ENCODE peak calls at places on chromosomes 3 and 15, in seven cellular contexts. C is fibroblast of mammary gland, S is heart right ventricle, R is spleen, X is A549, P is stomach, O is nephron progenitor cell. F is an unnamed sample.

GRCh38 chr3:171173732-171174131 is 147.2 kb upstream of the SLC2A2 start:
- DNase-seq in C (no peak), P (no peak), X (no peak), R (peak), S (no peak), O (no peak), F (no peak)

GRCh38 chr15:62899090-62899493 is 143.5 kb upstream of the TPM1 start:
- DNase-seq in R (no peak), O (no peak), X (no peak), P (no peak), S (peak), C (no peak), F (no peak)

GRCh38 chr3:115254492-115255196 is 107.6 kb upstream of the ZBTB20 start:
- DNase-seq in C (no peak), S (peak), O (peak), R (peak), X (no peak), P (no peak), F (no peak)

GRCh38 chr3:72844436-72844999 is 3.7 kb downstream of the SHQ1 start:
- DNase-seq in C (peak), R (no peak), O (no peak), P (no peak), X (no peak), S (no peak), F (no peak)

GRCh38 chr3:120472121-120472844 is 21.5 kb upstream of the FSTL1 start:
- DNase-seq in S (no peak), O (no peak), R (no peak), C (no peak), P (no peak), X (no peak), F (no peak)

GRCh38 chr3:117287602-117288001 is 578.0 kb downstream of the TUSC7 start:
- DNase-seq in P (no peak), S (no peak), O (no peak), C (no peak), X (no peak), R (no peak), F (no peak)

GRCh38 chr3:12948891-12949711 is 107.7 kb upstream of the RPL32 start:
- DNase-seq in O (no peak), S (no peak), C (peak), P (no peak), X (no peak), R (no peak), F (no peak)

GRCh38 chr3:7964899-7965298 is 536.7 kb upstream of the LMCD1 start:
- DNase-seq in S (no peak), P (no peak), X (no peak), C (no peak), O (no peak), R (no peak), F (no peak)

GRCh38 chr15:83446904-83447708 is at the start of gene SH3GL3:
- DNase-seq in P (peak), X (peak), C (peak), R (peak), S (peak), O (peak), F (peak)

GRCh38 chr3:124032351-124032880 is 40.5 kb upstream of the ROPN1 start:
- DNase-seq in P (no peak), C (peak), O (peak), S (peak), R (no peak), X (peak), F (peak)

GRCh38 chr15:52438047-52438446 is 90.6 kb downstream of the MYO5A start:
- DNase-seq in X (no peak), R (no peak), S (no peak), O (no peak), P (no peak), C (no peak), F (no peak)

GRCh38 chr3:103365467-103365866 is 930.7 kb downstream of the ZPLD1 start:
- DNase-seq in P (no peak), C (no peak), R (no peak), O (no peak), X (no peak), S (no peak), F (no peak)

GRCh38 chr3:126295407-126295939 is 61.7 kb downstream of the KLF15 start:
- DNase-seq in P (no peak), R (peak), X (no peak), S (no peak), C (no peak), O (no peak), F (no peak)

GRCh38 chr3:178443634-178444033 is 92.6 kb upstream of the KCNMB2 start:
- DNase-seq in S (no peak), P (no peak), O (no peak), C (peak), X (no peak), R (no peak), F (no peak)

DNA sequence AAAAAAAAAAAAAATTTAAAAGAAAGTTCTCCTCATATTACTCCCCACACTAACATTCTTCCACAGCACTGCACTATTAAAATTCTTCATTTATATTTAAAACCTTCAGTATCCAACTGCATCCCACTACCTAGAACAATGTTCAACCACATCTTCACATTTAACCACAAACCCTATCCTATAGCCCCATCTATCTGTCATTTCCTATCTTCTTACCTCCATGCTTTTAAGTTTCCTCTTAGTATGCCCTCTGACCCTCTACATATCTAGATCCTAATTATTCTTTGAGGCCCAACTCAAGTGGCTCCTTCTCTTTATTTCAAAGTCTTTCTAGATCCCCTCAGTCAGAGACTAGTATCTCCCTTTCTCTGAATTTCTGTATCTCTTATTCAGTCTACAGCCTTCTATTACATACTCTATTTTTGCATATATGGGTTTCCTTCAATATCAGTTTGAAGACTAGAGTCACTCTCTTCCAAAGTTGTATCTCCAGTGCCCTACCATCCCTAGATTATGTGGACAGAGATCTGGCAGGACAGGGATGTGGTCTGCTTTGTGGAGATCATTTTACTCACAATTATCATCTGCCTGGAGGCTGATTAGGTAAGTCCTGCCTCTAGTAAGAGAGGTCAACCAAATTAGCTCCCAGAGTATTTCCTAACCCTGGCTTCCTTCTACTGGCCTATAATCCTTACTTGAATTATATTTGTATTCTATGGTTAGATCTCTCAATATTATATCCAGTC is 1.4 kb downstream of the CIAO2A start:
- DNase-seq in S (no peak), P (no peak), C (no peak), X (no peak), R (no peak), O (no peak), F (no peak)
- TF ChIP-seq CTCF in S (no peak), P (no peak), C (peak), X (peak), R (peak), O (no peak), F (peak)

GRCh38 chr3:43161684-43162512 is 56.0 kb upstream of the POMGNT2 start:
- DNase-seq in O (no peak), C (peak), P (no peak), S (no peak), R (no peak), X (no peak), F (no peak)
- TF ChIP-seq CTCF in O (peak), C (peak), P (peak), S (peak), R (peak), X (no peak), F (peak)

GRCh38 chr15:72838311-72838731 is 54.8 kb upstream of the ADPGK start:
- DNase-seq in S (no peak), P (no peak), X (no peak), R (no peak), O (no peak), C (peak), F (no peak)

GRCh38 chr15:72836676-72837325 is 53.2 kb upstream of the ADPGK start:
- DNase-seq in C (no peak), S (no peak), O (no peak), P (no peak), X (no peak), R (no peak), F (no peak)

DNA sequence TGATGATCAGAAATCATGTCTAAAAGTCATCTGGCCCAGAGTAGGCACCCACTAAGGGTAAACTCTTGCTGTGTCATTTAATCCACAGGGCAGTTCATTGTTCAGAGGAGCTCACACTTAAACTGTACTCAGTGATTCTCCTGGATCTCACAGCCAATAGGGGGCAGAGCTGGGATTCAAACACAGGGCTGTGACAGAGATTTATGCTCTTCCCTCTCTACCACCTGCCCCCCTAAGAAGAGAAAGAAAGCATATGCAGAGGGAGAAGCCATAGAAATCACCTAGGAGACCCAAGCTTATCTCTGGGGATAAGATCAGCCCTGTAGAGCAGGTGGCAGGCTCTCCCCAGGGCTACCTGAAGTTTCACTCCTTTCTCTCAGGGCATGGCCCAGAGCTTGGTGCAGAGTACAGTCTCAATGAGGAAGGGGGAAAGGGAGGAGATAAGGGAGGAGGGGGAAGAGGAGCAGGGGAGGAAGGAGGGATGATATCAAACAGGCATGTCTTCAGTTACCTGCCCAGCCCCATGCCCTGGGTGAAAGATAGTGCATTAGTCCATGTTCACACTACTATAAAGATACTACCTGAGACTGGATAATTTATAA is 51.8 kb upstream of the ADPGK start:
- DNase-seq in C (peak), R (no peak), P (no peak), O (no peak), S (no peak), X (no peak), F (no peak)
- TF ChIP-seq CTCF in C (peak), R (no peak), P (no peak), O (no peak), S (no peak), X (peak), F (peak)

DNA sequence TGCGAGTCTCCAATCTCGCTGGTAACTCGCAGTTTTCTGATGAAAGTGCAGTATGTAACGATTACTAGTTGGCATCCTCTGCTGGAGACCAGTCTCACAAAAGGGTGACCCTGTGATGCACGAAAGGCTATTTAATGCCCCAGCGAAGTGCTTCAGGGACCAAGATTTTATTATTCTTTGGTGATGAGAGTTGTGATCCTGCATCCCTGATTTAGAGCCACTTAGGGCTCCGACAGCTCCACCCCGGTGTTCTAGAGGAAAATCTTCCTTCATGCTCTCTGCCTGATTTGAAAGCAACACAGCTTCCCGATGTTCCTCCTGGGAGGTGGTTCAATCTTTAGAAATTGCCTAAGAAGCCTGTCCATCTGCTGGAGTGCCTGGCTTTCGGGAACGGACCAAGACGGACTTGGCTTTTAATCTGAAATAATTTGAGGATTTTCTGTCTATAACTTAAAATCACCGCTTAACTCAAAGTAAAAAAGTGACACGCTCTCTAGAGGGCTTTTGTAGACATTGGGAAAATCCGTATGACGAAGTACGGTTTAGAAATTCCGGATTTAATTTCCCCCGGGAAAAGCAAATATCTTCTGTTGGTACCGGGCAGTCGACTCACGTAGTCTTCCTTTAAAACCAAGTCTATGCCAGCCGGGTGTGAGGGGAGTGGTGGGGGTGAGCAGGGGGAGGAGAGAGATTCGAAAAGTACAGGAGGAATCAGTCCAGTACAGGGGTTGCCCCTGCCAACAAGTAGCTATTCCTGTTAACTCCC is 990 bp upstream of the ALCAM start:
- DNase-seq in O (peak), R (no peak), S (no peak), X (peak), C (peak), P (peak), F (no peak)
- TF ChIP-seq CTCF in O (no peak), R (no peak), S (no peak), X (no peak), C (no peak), P (no peak), F (no peak)

DNA sequence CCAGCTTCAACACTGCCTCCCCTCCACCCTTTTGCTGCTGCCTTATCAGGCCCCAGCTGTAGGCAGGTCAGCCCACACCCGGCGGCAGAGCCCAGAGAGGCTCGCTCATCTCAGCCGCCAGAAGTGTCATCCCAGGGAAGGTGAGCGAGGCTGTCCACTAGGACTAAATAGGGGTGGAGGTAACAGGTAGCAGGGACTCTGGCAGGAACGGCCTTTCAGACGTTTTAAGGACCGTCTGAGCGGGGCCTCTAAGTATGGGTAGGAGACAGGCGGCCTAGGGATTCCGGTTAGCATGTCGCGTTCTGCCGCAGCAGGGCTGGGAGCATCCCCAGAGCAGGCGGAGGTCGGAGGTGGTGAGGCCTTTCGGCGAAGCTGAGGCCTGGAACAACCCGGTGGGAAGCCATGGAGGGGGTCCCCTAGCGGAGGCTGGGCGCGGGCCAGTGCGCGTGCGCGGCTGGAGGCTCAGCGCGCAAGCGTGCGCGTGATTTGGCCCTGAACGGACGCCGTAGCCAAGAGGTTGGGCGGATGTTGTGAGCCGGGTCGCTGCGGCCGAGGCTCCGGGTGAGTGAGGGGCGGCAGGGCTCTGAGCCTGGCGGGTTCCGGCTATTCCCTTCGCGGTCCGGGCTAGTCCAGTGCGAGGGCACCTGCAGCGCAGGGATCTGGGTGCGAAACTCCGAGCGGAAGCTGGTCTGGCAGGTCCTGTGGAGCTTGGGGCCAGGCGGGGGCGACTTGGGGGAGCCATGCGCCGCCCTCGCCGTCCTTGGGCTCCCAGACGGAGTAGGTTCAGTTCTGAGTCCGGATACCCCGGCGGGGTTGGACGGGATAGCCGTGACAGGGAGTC is at the start of the genes MST1 and RNF123:
- DNase-seq in R (peak), C (peak), O (peak), P (peak), S (peak), X (peak), F (peak)
- TF ChIP-seq CTCF in R (peak), C (no peak), O (no peak), P (peak), S (peak), X (peak), F (peak)

GRCh38 chr3:57681691-57682090 is 11.2 kb downstream of the DENND6A start:
- DNase-seq in S (no peak), P (no peak), C (no peak), O (no peak), X (no peak), R (no peak), F (no peak)

GRCh38 chr3:57683286-57683685 is 9.6 kb downstream of the DENND6A start:
- DNase-seq in P (no peak), S (no peak), X (no peak), R (no peak), C (no peak), O (no peak), F (no peak)

GRCh38 chr3:57680046-57680445 is 12.8 kb downstream of the DENND6A start:
- DNase-seq in P (no peak), R (no peak), C (no peak), O (no peak), S (no peak), X (no peak), F (no peak)

GRCh38 chr3:57682284-57682683 is 10.6 kb downstream of the DENND6A start:
- DNase-seq in P (no peak), X (no peak), C (peak), R (no peak), S (no peak), O (no peak), F (no peak)
- TF ChIP-seq CTCF in P (no peak), X (peak), C (peak), R (no peak), S (no peak), O (no peak), F (peak)

DNA sequence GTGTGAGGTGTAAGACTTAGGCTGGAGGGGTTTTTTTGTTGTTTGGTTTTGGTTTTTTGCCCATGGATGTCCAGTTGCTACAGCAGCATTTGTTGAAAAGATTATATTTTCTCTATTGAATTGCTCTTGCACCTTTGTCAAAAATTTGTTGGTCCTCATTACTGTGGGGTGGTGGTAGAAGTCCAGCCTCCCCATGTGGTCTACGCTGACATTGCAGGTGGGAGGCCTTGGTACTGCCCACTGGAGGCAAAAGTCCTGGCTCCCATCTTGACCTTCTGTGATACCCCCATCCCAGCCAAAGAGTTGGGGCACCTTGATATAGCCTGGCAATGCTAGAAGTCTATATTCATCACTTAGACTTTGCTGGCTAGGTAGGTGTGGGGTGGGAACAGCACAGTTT is 5.4 kb upstream of the RAB6B start:
- DNase-seq in X (no peak), P (no peak), R (no peak), S (no peak), C (no peak), O (no peak), F (no peak)
- TF ChIP-seq CTCF in X (no peak), P (no peak), R (no peak), S (peak), C (peak), O (no peak), F (no peak)

DNA sequence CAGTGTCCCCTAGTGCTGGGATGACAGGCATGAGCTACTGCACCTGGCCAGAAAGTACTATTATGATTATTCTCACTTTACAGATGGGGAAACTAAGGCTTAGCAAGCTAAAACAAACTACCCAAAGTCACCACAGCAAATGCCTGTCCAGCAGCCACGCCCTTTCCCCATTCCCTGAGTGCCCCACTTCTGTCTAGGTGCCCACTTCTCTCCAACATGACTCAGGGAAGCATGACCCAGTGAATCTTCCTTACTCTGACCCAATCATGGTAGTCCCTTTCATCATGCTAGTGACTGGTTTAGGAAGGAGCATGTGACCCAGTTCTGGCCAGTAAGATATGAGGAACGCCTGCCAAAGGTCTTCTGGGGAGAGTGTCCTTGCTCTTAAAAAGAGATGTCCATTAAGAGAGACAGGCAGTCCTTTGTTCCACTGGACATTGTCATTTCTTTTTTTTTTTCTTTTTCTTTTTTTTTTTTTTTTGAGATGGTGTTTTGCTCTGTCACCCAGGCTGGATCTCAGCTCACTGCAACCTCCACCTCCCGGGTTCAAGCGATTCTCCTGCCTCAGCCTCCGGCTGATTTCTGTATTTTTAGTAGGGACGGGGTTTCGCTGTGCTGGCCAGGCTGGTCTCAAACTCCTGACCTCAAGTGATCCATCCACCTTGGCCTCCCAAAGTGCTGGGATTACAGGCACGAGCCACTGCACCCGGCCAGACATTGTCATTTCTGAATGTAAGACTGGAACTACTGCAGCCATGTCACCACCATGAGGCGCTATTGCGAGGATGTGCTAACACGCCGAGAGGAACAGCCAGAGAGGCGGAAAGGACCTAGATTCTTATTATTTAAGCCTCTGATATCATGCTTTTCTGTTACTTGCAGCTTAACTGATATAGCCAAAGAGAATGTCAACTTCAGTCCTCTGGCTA is 19.8 kb downstream of the MEGF11 start:
- DNase-seq in C (peak), R (peak), P (no peak), X (no peak), O (no peak), S (no peak), F (peak)
- TF ChIP-seq CTCF in C (no peak), R (no peak), P (no peak), X (peak), O (no peak), S (no peak), F (no peak)